ENCODE peak calls at places on chromosomes 16 and 17, in nine cellular contexts. M is Panc1, I is fibroblast of pulmonary artery, E is H9, V is GM23338, N is C1 segment of cervical spinal cord, G is BJ, H is trophoblast cell, T is NCI-H748 treated with DMSO at 0.1 percent for 48 hours. D is an unnamed sample.

GRCh38 chr17:43871947-43872690 is 25.1 kb downstream of the CD300LG start:
- DNase-seq in M (no peak), I (no peak), E (no peak), V (no peak), N (no peak), G (no peak), H (peak; percentile 88), T (no peak), D (no peak)

GRCh38 chr17:28978016-28978415 is 26.7 kb upstream of the PHF12 start:
- DNase-seq in M (no peak), I (no peak), E (no peak), V (no peak), N (no peak), G (no peak), H (no peak), T (no peak), D (no peak)

GRCh38 chr17:5123343-5124124 is 7.7 kb downstream of the USP6 start:
- DNase-seq in M (no peak), I (no peak), E (peak; percentile 41), V (no peak), N (no peak), G (no peak), H (no peak), T (no peak), D (no peak)

GRCh38 chr17:71842991-71843390 is 277.8 kb upstream of the SOX9 start:
- DNase-seq in M (no peak), I (no peak), E (no peak), V (no peak), N (no peak), G (no peak), H (no peak), T (no peak), D (no peak)

GRCh38 chr16:86073103-86073625 is 174.2 kb downstream of the IRF8 start:
- DNase-seq in M (no peak), I (no peak), E (no peak), V (no peak), N (no peak), G (no peak), H (no peak), T (no peak), D (no peak)

GRCh38 chr16:3971706-3972105 is 91.2 kb upstream of the CREBBP start:
- DNase-seq in M (no peak), I (no peak), E (no peak), V (no peak), N (no peak), G (no peak), H (no peak), T (no peak), D (peak; percentile 25)

GRCh38 chr17:38960402-38960801 is 6.8 kb downstream of the FBXO47 start:
- DNase-seq in M (no peak), I (no peak), E (no peak), V (no peak), N (no peak), G (no peak), H (no peak), T (no peak), D (no peak)

GRCh38 chr17:66915204-66915611 is 49.3 kb upstream of the CACNG4 start:
- DNase-seq in M (no peak), I (peak; percentile 10), E (peak; percentile 71), V (peak; percentile 31), N (no peak), G (no peak), H (no peak), T (no peak), D (no peak)

GRCh38 chr17:3814361-3814760 is 13.4 kb upstream of the ITGAE start:
- DNase-seq in M (no peak), I (no peak), E (no peak), V (no peak), N (no peak), G (no peak), H (no peak), T (no peak), D (no peak)

GRCh38 chr16:76947694-76948093 is 243.3 kb upstream of the MON1B start:
- DNase-seq in M (no peak), I (no peak), E (no peak), V (no peak), N (no peak), G (no peak), H (no peak), T (no peak), D (no peak)

GRCh38 chr16:20344630-20345029 is 7.9 kb downstream of the UMOD start:
- DNase-seq in M (no peak), I (no peak), E (no peak), V (no peak), N (no peak), G (no peak), H (no peak), T (no peak), D (no peak)

GRCh38 chr17:20179031-20179430 is 169.9 kb downstream of the SPECC1 start:
- DNase-seq in M (no peak), I (no peak), E (no peak), V (no peak), N (no peak), G (no peak), H (no peak), T (no peak), D (no peak)

GRCh38 chr17:68152161-68152571 is 95.7 kb upstream of the AMZ2 start:
- DNase-seq in M (no peak), I (no peak), E (no peak), V (no peak), N (no peak), G (no peak), H (no peak), T (no peak), D (no peak)

GRCh38 chr16:29007865-29008593 is 23.2 kb downstream of the LAT start:
- DNase-seq in M (no peak), I (peak; percentile 78), E (no peak), V (no peak), N (no peak), G (no peak), H (no peak), T (no peak), D (peak; percentile 81)

GRCh38 chr17:9022553-9023388 is 1.5 kb downstream of the NTN1 start:
- DNase-seq in M (no peak), I (peak; percentile 11), E (peak; percentile 69), V (peak; percentile 63), N (no peak), G (no peak), H (no peak), T (no peak), D (peak; percentile 21)

GRCh38 chr17:81428121-81428515 is 32.9 kb downstream of the BAHCC1 start:
- DNase-seq in M (no peak), I (no peak), E (no peak), V (no peak), N (no peak), G (no peak), H (no peak), T (no peak), D (no peak)

GRCh38 chr17:79777844-79778503 is at the start of gene CBX2:
- DNase-seq in M (no peak), I (peak; percentile 60), E (peak; percentile 88), V (peak; percentile 86), N (peak; percentile 76), G (no peak), H (peak; percentile 48), T (peak; percentile 27), D (peak; percentile 32)